ENCODE peak calls at places on chromosomes 4 and X, in five cellular contexts. A, Y, R, J and T are unnamed samples.

GRCh38 chr4:54484361-54484760 is 173.4 kb upstream of the KIT start:
- DNase-seq in Y (no peak), A (no peak), J (no peak), R (no peak), T (no peak)

GRCh38 chr4:129446074-129446473 is 350.1 kb downstream of the C4orf33 start:
- DNase-seq in R (no peak), A (peak), Y (peak), J (peak), T (no peak)

GRCh38 chrX:134004038-134004437 is 18.6 kb upstream of the GPC3 start:
- DNase-seq in J (no peak), R (no peak), Y (no peak), A (peak), T (no peak)

GRCh38 chr4:3022112-3022511 is 52.2 kb downstream of the HTT-AS start:
- DNase-seq in Y (no peak), R (no peak), J (no peak), A (no peak), T (no peak)

GRCh38 chr4:36414248-36414647 is 132.8 kb downstream of the DTHD1 start:
- DNase-seq in Y (no peak), R (no peak), J (no peak), A (no peak), T (no peak)

GRCh38 chrX:39059866-39060265 is 258.6 kb downstream of the MID1IP1 start:
- DNase-seq in R (no peak), Y (no peak), J (no peak), A (no peak), T (no peak)

GRCh38 chrX:11100281-11101035 is 10.7 kb upstream of the HCCS start:
- DNase-seq in Y (peak), R (no peak), A (peak), J (no peak), T (peak)

GRCh38 chrX:131752493-131753198 is 208.8 kb downstream of the OR13H1 start:
- DNase-seq in J (no peak), R (peak), A (no peak), Y (no peak), T (no peak)

GRCh38 chr4:85165808-85166207 is 199.3 kb upstream of the WDFY3 start:
- DNase-seq in J (no peak), A (no peak), R (no peak), Y (no peak), T (no peak)

GRCh38 chr4:185096032-185096653 is 46.9 kb upstream of the SLC25A4 start:
- DNase-seq in J (no peak), Y (no peak), R (no peak), A (peak), T (no peak)

GRCh38 chrX:119502727-119503483 is 34.7 kb downstream of the SLC25A5 start:
- DNase-seq in A (peak), J (peak), R (no peak), Y (peak), T (no peak)

GRCh38 chr4:145583656-145584055 is 35.5 kb upstream of the MMAA start:
- DNase-seq in R (no peak), Y (no peak), J (no peak), A (peak), T (no peak)

GRCh38 chrX:784829-785228 is 154.2 kb downstream of the SHOX start:
- DNase-seq in A (no peak), J (no peak), R (no peak), Y (no peak), T (no peak)

GRCh38 chr4:4260185-4260751 is 12.2 kb upstream of the TMEM128 start:
- DNase-seq in R (no peak), A (peak), J (no peak), Y (no peak), T (no peak)

GRCh38 chrX:14675500-14675899 is 146.2 kb downstream of the GLRA2 start:
- DNase-seq in A (no peak), J (no peak), R (no peak), Y (no peak), T (no peak)

GRCh38 chr4:113750315-113750714 is 11.2 kb downstream of the CAMK2D start:
- DNase-seq in A (no peak), Y (no peak), J (no peak), R (no peak), T (no peak)

GRCh38 chr4:80180743-80181142 is 16.6 kb upstream of the PRDM8 start:
- DNase-seq in J (no peak), R (no peak), A (no peak), Y (no peak), T (no peak)

GRCh38 chrX:39975094-39975865 is 122.5 kb downstream of the BCOR start:
- DNase-seq in A (no peak), J (no peak), Y (no peak), R (no peak), T (no peak)

GRCh38 chr4:140213116-140213515 is 59.1 kb upstream of the MAML3 start:
- DNase-seq in A (no peak), J (no peak), Y (no peak), R (no peak), T (no peak)

GRCh38 chr4:73599182-73599581 is 21.1 kb downstream of the RASSF6 start:
- DNase-seq in Y (peak), J (no peak), R (no peak), A (peak), T (no peak)

GRCh38 chr4:138910914-138911336 is 104.7 kb upstream of the NOCT start:
- DNase-seq in R (peak), A (peak), Y (peak), J (peak), T (peak)

GRCh38 chr4:128135391-128135790 is 74.3 kb downstream of the LARP1B start:
- DNase-seq in J (no peak), R (no peak), Y (no peak), A (no peak), T (no peak)

GRCh38 chr4:10457255-10457801 is at the start of gene ZNF518B:
- DNase-seq in R (no peak), A (peak), J (peak), Y (peak), T (peak)

GRCh38 chr4:56271121-56271520 is 116.2 kb downstream of the AASDH start:
- DNase-seq in R (no peak), A (no peak), Y (no peak), J (no peak), T (no peak)

GRCh38 chr4:52660643-52661042 is 1.5 kb upstream of the USP46 start:
- DNase-seq in Y (no peak), J (no peak), A (no peak), R (no peak), T (no peak)

GRCh38 chrX:69063486-69063885 is 101.8 kb downstream of the PJA1 start:
- DNase-seq in R (no peak), Y (peak), J (no peak), A (no peak), T (no peak)

GRCh38 chr4:10072420-10073017 is 44.1 kb downstream of the WDR1 start:
- DNase-seq in J (no peak), R (no peak), A (no peak), Y (no peak), T (no peak)

GRCh38 chr4:92163348-92163747 is 140.4 kb upstream of the GRID2 start:
- DNase-seq in R (no peak), Y (no peak), A (peak), J (no peak), T (no peak)

GRCh38 chrX:42783456-42783855 is 5.5 kb upstream of the PPP1R2C start:
- DNase-seq in R (no peak), A (no peak), J (no peak), Y (no peak), T (no peak)

GRCh38 chrX:74492720-74493201 is 71.5 kb downstream of the SLC16A2 start:
- DNase-seq in A (peak), J (no peak), Y (peak), R (no peak), T (peak)

GRCh38 chr4:153222790-153223417 is 18.7 kb downstream of the TRIM2 start:
- DNase-seq in A (peak), R (no peak), Y (peak), J (peak), T (peak)

GRCh38 chr4:24141836-24142235 is 252.0 kb upstream of the PPARGC1A start:
- DNase-seq in A (no peak), Y (no peak), J (no peak), R (no peak), T (no peak)

GRCh38 chrX:10356979-10357378 is 200.2 kb downstream of the CLCN4 start:
- DNase-seq in Y (no peak), A (peak), R (no peak), J (no peak), T (no peak)

GRCh38 chr4:100929135-100929534 is 411.3 kb upstream of the EMCN start:
- DNase-seq in R (no peak), A (no peak), J (no peak), Y (no peak), T (no peak)

GRCh38 chr4:150769235-150769634 is 187.3 kb downstream of the MAB21L2 start:
- DNase-seq in Y (no peak), A (peak), J (no peak), R (peak), T (no peak)

DNA sequence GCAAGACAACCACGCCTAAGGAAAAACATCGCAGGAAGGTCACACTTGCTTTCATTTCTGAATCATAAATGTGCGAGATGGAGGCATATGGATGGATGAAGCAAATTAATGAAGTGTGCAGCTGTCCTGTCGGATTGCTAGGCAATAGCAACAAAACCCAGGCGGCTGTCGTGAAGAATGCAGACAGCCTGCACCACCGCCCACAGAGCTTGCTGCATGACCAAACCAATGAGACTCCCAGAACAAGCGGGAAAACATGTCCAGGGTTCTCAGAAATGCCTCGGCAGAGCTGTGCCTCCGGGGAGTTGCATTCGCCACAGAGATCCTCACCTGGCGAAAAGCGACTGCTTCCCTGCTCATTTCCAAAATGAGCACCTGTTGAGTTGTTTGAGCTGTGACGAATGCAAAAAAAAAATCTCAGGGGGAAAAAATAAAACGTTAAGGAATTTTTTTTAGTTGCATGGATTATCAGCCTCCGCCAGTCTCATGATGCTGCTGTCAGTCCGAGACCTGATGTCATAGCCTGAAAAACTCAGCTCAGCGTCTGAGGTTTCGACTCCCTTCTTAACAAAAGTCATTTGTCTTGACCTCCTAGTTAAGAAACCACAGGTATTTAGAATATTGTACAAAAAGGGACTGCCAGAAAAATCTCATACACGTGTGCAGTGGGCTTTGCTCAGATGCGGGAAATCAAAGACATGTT is 155.5 kb upstream of the MXRA5 start:
- DNase-seq in Y (no peak), A (peak), J (no peak), R (no peak), T (peak)
- TF ChIP-seq CTCF in Y (no peak), A (no peak), J (no peak), R (no peak), T (no peak)

GRCh38 chr4:64617813-64618212 is 208.6 kb upstream of the TECRL start:
- DNase-seq in Y (no peak), A (no peak), R (no peak), J (no peak), T (no peak)
- TF ChIP-seq CTCF in Y (peak), A (no peak), R (peak), J (no peak), T (no peak)

DNA sequence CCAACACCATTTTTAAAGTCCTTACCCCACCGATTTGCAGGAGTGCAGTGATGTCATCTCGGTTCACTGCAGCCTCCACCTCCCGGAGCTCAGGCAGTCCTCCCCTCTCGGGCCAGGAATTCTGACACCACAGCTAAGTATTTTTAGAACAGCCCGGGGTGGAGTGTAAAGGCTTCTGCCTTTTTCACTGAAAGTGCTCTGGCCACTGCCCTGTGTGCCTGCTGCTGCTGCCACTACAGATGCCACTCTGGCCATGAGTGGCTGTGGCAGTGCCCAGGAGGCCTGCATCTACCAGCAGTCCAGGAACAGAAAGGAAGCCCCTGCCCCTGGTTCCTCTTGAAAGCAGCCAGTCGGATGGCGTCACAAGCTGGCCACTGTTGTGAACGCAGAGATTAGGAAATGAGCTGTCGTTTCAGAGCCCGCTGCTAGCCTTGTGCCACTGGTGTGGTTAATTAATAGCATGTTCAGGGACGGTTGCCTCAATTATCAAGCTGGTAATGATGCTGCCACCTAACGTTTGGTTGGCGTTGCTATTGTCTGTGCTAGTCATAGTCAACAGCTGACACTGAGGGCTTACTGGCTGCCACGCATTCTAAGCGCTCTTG is 23.6 kb upstream of the TBC1D14 start:
- DNase-seq in J (peak), Y (no peak), A (peak), R (no peak), T (no peak)
- TF ChIP-seq CTCF in J (peak), Y (peak), A (peak), R (peak), T (no peak)

GRCh38 chr4:173192375-173193162 is 24.0 kb downstream of the GALNT7 start:
- DNase-seq in J (no peak), A (no peak), Y (no peak), R (no peak), T (no peak)
- TF ChIP-seq CTCF in J (no peak), A (no peak), Y (no peak), R (peak), T (no peak)

GRCh38 chr4:22959483-22959882 is 266.7 kb downstream of the GBA3 start:
- DNase-seq in Y (no peak), J (no peak), A (no peak), R (no peak), T (no peak)

GRCh38 chr4:22957774-22958173 is 265.0 kb downstream of the GBA3 start:
- DNase-seq in Y (no peak), A (no peak), R (no peak), J (no peak), T (no peak)

GRCh38 chr4:22962186-22962786 is 269.5 kb downstream of the GBA3 start:
- DNase-seq in J (no peak), R (no peak), Y (no peak), A (peak), T (peak)
- TF ChIP-seq CTCF in J (peak), R (peak), Y (peak), A (peak), T (peak)